ENCODE peak calls at places on chromosome 3, in nine cellular contexts. T is stomach, A is tibial nerve, K is A549, V is sigmoid colon, Z is NB4, W is IMR-90, P is upper lobe of left lung, D is spleen. Q is an unnamed sample.

GRCh38 chr3:76367281-76367680 is 581.9 kb upstream of the ZNF717 start:
- DNase-seq in D (no peak), A (no peak), P (no peak), T (no peak), Z (no peak), V (no peak), K (no peak), W (peak), Q (no peak)

GRCh38 chr3:15458212-15458780 is 30.9 kb downstream of the EAF1 start:
- DNase-seq in A (no peak), Z (peak), K (no peak), P (peak), V (no peak), T (no peak), D (no peak), W (no peak), Q (no peak)

GRCh38 chr3:11549580-11550140 is 94.1 kb downstream of the VGLL4 start:
- DNase-seq in V (peak), D (peak), Z (no peak), A (no peak), T (no peak), K (no peak), P (peak), W (no peak), Q (no peak)

GRCh38 chr3:157540656-157541055 is 37.4 kb upstream of the VEPH1 start:
- DNase-seq in T (no peak), P (no peak), W (no peak), Z (no peak), V (no peak), K (no peak), A (no peak), D (no peak), Q (no peak)

GRCh38 chr3:55692295-55692957 is 205.3 kb upstream of the WNT5A start:
- DNase-seq in T (no peak), Z (no peak), P (no peak), W (no peak), D (no peak), K (no peak), V (no peak), A (no peak), Q (no peak)

GRCh38 chr3:43773273-43774104 is 82.8 kb downstream of the ABHD5 start:
- DNase-seq in K (no peak), P (peak), D (peak), A (no peak), Z (peak), T (peak), W (peak), V (no peak), Q (peak)

GRCh38 chr3:97952280-97952679 is 20.0 kb downstream of the RIOX2 start:
- DNase-seq in V (peak), D (no peak), A (peak), W (peak), P (peak), T (peak), Z (no peak), K (no peak), Q (no peak)

GRCh38 chr3:153221748-153222162 is 59.7 kb downstream of the RAP2B start:
- DNase-seq in Z (peak), D (peak), T (peak), A (peak), W (peak), P (peak), K (no peak), V (peak), Q (peak)

GRCh38 chr3:46904303-46905190 is 27.0 kb downstream of the PTH1R start:
- DNase-seq in A (no peak), D (peak), W (no peak), P (no peak), Z (no peak), K (no peak), T (no peak), V (peak), Q (no peak)

GRCh38 chr3:83601704-83602103 is 1357.1 kb upstream of the CADM2 start:
- DNase-seq in Z (no peak), V (no peak), T (no peak), W (no peak), P (no peak), K (no peak), D (no peak), A (no peak), Q (no peak)

GRCh38 chr3:17726313-17726712 is 16.1 kb downstream of the TBC1D5 start:
- DNase-seq in W (no peak), T (no peak), P (no peak), Z (no peak), K (no peak), A (no peak), V (no peak), D (no peak), Q (no peak)

GRCh38 chr3:161400650-161401049 is 29.3 kb upstream of the SPTSSB start:
- DNase-seq in T (no peak), Z (no peak), P (no peak), V (no peak), A (no peak), D (no peak), K (no peak), W (no peak), Q (no peak)

GRCh38 chr3:190265126-190265525 is 57.1 kb downstream of the CLDN1 start:
- DNase-seq in T (no peak), V (no peak), W (no peak), Z (no peak), P (no peak), D (no peak), K (no peak), A (no peak), Q (no peak)

GRCh38 chr3:121970047-121970446 is 52.0 kb downstream of the ILDR1 start:
- DNase-seq in K (no peak), A (no peak), P (no peak), W (peak), D (no peak), T (no peak), V (no peak), Z (no peak), Q (no peak)

GRCh38 chr3:182544542-182544941 is 248.8 kb upstream of the ATP11B start:
- DNase-seq in D (no peak), P (no peak), Z (no peak), K (no peak), T (no peak), A (no peak), W (no peak), V (no peak), Q (no peak)

GRCh38 chr3:40262331-40262730 is 47.2 kb upstream of the EIF1B start:
- DNase-seq in V (no peak), P (no peak), D (no peak), K (no peak), T (no peak), W (no peak), Z (no peak), A (no peak), Q (no peak)

GRCh38 chr3:165192610-165193192 is 3.5 kb downstream of the SLITRK3 start:
- DNase-seq in V (no peak), W (no peak), K (no peak), D (no peak), T (no peak), Z (no peak), A (no peak), P (no peak), Q (no peak)

GRCh38 chr3:195150194-195151118 is 120.5 kb downstream of the XXYLT1 start:
- DNase-seq in P (peak), Z (peak), A (no peak), V (peak), K (no peak), W (peak), D (peak), T (peak), Q (peak)

GRCh38 chr3:153338487-153338886 is 176.5 kb downstream of the RAP2B start:
- DNase-seq in K (no peak), Z (no peak), P (no peak), W (peak), D (no peak), A (peak), V (no peak), T (no peak), Q (no peak)

GRCh38 chr3:123414958-123415792 is 33.7 kb downstream of the ADCY5 start:
- DNase-seq in Z (no peak), W (no peak), D (peak), A (no peak), P (no peak), V (no peak), T (no peak), K (no peak), Q (no peak)

GRCh38 chr3:178588593-178588992 is 52.4 kb downstream of the KCNMB2 start:
- DNase-seq in W (no peak), A (no peak), V (no peak), P (no peak), Z (no peak), K (no peak), T (no peak), D (no peak), Q (no peak)

GRCh38 chr3:124845406-124845805 is 41.8 kb downstream of the ITGB5 start:
- DNase-seq in V (peak), A (peak), Z (no peak), W (peak), D (peak), P (peak), T (peak), K (no peak), Q (no peak)

GRCh38 chr3:55686720-55687254 is 199.7 kb upstream of the WNT5A start:
- DNase-seq in P (no peak), T (no peak), K (no peak), A (peak), Z (no peak), D (no peak), W (peak), V (no peak), Q (no peak)

GRCh38 chr3:15585111-15585844 is 16.1 kb downstream of the HACL1 start:
- DNase-seq in W (peak), P (no peak), A (no peak), V (no peak), D (no peak), K (no peak), Z (no peak), T (peak), Q (no peak)

GRCh38 chr3:64125561-64125960 is 99.7 kb downstream of the PRICKLE2 start:
- DNase-seq in Z (no peak), K (no peak), W (no peak), D (no peak), P (no peak), A (no peak), V (no peak), T (no peak), Q (no peak)

GRCh38 chr3:44913868-44914468 is 39.6 kb downstream of the TGM4 start:
- DNase-seq in P (peak), Z (peak), T (peak), D (peak), K (peak), A (peak), W (peak), V (no peak), Q (peak)

DNA sequence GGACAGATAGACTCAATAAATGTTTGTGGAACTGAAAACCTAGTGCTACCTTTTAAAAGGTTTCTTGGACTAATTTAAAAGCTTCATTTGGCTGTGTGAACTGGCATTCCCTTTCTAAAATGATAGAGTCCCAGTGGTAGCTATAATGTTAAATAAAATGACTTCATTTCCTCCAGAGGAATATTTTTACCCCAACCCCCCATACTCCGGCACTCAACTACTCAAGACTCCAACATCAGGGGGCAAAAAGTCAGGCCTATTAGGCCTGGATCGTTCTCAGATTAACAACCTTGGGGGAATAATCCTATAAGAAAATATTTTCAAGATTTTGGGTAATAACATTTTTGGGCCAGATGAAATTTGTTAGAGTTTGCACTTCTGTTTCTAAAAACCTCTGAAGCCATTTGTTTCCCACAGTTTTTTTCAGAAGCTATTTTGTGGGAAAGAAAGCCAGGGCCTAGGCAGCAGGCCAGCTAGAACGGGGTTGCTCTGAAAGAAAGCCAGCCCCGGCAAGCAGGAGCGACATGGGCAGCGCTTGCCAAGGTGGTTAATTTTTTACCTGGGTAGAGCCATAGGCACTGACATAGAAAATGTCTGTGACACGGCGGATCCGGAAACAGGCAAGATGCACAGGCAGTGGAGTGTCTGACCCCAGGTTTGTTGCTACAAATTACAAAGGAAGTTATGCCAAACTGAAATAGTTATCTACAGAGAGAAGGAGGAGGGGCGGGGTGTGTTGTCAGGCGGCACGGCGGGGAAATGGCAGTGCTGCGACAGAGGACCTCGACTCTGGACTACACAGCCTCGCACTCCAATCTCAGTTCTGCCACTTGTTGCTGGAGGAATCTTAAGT is 84.6 kb downstream of the MAGI1 start:
- DNase-seq in P (peak), A (no peak), T (peak), Z (no peak), D (no peak), W (no peak), V (no peak), K (no peak), Q (no peak)
- TF ChIP-seq POLR2A in P (no peak), A (no peak), T (no peak), Z (no peak), D (no peak), W (no peak), V (no peak), K (no peak), Q (no peak)

DNA sequence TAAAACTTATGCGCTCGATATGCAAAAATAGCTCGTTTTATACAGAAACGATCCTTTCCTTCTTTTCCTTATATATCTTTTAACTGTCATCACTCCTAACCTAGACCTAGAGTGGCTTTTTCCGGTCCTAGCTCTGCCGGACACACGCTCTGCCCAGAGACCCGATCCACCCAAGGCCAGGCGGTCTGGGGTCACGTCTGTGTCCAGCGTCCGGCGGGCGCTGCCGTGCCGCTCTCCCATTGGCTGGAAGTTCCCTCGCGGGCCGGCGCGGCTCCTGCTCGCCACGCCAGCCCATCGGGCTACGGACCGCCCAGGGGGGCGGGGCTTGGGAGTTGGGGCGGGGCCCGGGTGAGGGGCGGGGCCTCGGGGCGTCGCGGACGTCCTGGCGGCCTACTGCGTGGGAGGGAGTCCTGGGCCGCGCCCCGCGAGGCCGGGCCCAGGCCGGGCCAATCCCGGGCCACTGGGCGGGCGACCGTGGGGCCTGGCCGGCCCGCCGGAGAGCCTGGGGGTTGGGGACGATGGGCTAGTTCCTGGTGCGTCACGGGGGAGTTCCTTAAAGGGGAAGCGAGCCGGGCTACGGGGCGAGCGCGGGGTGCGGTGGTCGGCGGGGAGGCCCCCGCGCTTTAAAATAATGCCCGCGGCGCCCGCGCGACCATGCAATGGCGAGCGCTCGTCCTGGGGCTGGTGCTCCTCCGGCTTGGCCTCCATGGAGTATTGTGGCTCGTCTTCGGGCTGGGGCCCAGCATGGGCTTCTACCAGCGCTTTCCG is at the start of gene EDEM1:
- DNase-seq in T (peak), P (peak), K (peak), V (peak), Z (peak), A (peak), W (peak), D (peak), Q (peak)
- TF ChIP-seq POLR2A in T (no peak), P (peak), K (peak), V (peak), Z (peak), A (peak), W (peak), D (no peak), Q (peak)

GRCh38 chr3:67654099-67654831 is at the start of gene SUCLG2:
- DNase-seq in V (peak), T (peak), W (peak), D (peak), P (peak), A (peak), K (peak), Z (peak), Q (peak)
- TF ChIP-seq POLR2A in V (no peak), T (no peak), W (peak), D (no peak), P (peak), A (peak), K (peak), Z (peak), Q (peak)

GRCh38 chr3:52049503-52049902 is 6.9 kb downstream of the DUSP7 start:
- DNase-seq in W (no peak), T (no peak), P (no peak), A (no peak), V (no peak), D (no peak), Z (no peak), K (no peak), Q (no peak)

GRCh38 chr3:52046186-52046913 is 10.0 kb downstream of the DUSP7 start:
- DNase-seq in K (peak), T (no peak), A (no peak), D (no peak), Z (no peak), V (no peak), P (peak), W (peak), Q (no peak)

GRCh38 chr3:52046914-52047239 is 9.5 kb downstream of the DUSP7 start:
- DNase-seq in D (no peak), Z (no peak), K (no peak), P (no peak), W (no peak), T (no peak), A (no peak), V (no peak), Q (no peak)

GRCh38 chr3:52044869-52045616 is 11.3 kb downstream of the DUSP7 start:
- DNase-seq in T (no peak), P (no peak), W (no peak), A (no peak), V (no peak), Z (peak), D (no peak), K (no peak), Q (no peak)

GRCh38 chr3:52047295-52047960 is 8.9 kb downstream of the DUSP7 start:
- DNase-seq in D (no peak), W (no peak), K (no peak), T (peak), A (no peak), P (peak), Z (no peak), V (no peak), Q (no peak)
- TF ChIP-seq POLR2A in D (no peak), W (no peak), K (no peak), T (no peak), A (no peak), P (no peak), Z (no peak), V (no peak), Q (no peak)

GRCh38 chr3:48663489-48664312 is 1.0 kb upstream of the CELSR3 start:
- DNase-seq in A (peak), T (peak), P (peak), K (peak), D (peak), Z (no peak), V (peak), W (peak), Q (peak)
- TF ChIP-seq POLR2A in A (peak), T (no peak), P (peak), K (peak), D (no peak), Z (no peak), V (no peak), W (peak), Q (peak)

DNA sequence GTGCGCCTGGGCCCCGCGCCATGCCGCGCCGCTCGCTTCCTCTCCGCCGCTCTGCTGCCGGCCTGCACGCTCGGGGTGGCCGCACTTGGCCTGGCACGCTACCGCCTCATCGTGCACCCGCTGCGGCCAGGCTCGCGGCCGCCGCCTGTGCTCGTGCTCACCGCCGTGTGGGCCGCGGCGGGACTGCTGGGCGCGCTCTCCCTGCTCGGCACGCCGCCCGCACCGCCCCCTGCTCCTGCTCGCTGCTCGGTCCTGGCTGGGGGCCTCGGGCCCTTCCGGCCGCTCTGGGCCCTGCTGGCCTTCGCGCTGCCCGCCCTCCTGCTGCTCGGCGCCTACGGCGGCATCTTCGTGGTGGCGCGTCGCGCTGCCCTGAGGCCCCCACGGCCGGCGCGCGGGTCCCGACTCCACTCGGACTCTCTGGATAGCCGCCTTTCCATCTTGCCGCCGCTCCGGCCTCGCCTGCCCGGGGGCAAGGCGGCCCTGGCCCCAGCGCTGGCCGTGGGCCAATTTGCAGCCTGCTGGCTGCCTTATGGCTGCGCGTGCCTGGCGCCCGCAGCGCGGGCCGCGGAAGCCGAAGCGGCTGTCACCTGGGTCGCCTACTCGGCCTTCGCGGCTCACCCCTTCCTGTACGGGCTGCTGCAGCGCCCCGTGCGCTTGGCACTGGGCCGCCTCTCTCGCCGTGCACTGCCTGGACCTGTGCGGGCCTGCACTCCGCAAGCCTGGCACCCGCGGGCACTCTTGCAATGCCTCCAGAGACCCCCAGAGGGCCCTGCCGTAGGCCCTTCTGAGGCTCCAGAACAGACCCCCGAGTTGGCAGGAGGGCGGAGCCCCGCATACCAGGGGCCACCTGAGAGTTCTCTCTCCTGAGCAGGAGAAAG is 951 bp downstream of the GPR62 start:
- DNase-seq in T (peak), V (no peak), P (no peak), D (no peak), Z (peak), K (no peak), A (no peak), W (no peak), Q (peak)
- TF ChIP-seq POLR2A in T (no peak), V (no peak), P (no peak), D (no peak), Z (no peak), K (no peak), A (peak), W (no peak), Q (no peak)

DNA sequence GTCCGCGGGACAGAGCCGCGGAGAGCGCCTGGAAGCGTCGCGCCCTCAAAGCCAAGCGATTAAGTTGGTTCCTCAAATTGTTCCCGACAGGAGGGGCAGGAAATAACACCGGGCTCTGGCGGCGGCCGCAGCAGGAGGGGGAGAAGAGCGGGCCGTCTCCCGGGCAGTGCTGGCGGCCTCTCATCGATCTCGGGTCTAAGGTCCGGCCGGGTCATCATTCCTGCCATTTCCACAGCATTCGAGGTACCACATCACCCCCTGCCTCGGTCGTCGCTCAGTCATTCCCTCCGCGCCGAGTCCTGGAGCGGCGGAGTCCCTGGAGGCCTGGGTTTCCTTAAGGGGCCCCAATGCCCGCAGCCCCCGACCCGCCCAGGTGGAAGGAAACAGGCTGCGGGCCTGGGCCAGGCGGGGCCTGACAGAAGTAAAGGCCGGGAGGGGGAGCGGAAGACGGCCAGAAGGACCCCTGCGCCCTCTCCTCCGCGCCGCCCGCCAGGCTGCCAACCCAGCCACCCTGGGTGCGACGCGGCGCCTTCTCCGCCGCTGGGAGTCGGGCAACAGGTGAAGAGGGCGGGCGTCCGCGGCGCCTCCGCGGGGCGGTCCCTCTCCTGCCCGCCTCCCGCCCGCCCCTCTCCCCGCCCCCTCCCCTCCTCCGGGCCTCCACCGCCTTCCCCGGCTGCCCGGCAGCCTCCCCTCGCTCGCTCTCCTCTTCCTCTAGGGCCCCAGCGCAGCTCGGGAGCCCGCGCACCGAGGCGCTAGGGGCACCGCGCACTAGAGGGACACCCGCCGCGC is at the start of gene CMTM8:
- DNase-seq in P (peak), K (peak), V (no peak), W (no peak), A (peak), Z (peak), D (peak), T (peak), Q (peak)
- TF ChIP-seq POLR2A in P (peak), K (peak), V (no peak), W (no peak), A (no peak), Z (no peak), D (no peak), T (no peak), Q (no peak)